ENCODE peak calls at places on chromosomes 5 and 9, in five cellular contexts. G is fibroblast of lung; I is activated naive CD4-positive, alpha-beta T cell treated with Interleukin-2 at 50 U/mL for 16 hours; E is stimulated activated CD4-positive, alpha-beta T cell treated with anti-CD3 and anti-CD28 coated beads, Interleukin-1b, Interleukin-23, amount 100 ng/mL, for 48 hours; S is head of caudate nucleus. B is an unnamed sample.

GRCh38 chr5:86968311-86968753 is 299.4 kb upstream of the RASA1 start:
- DNase-seq in G (peak), I (no peak), E (no peak), S (peak), B (peak)

GRCh38 chr9:89661391-89661949 is 56.7 kb downstream of the GADD45G start:
- DNase-seq in S (no peak), G (peak), E (no peak), I (no peak), B (no peak)

GRCh38 chr5:1111727-1112289 is at the start of gene SLC12A7:
- DNase-seq in E (peak), S (no peak), I (peak), G (peak), B (peak)

GRCh38 chr5:19531374-19531952 is 456.5 kb downstream of the CDH18 start:
- DNase-seq in I (no peak), E (no peak), G (peak), S (no peak), B (peak)

GRCh38 chr5:33146916-33147315 is 293.8 kb upstream of the TARS1 start:
- DNase-seq in E (no peak), S (no peak), I (no peak), G (peak), B (no peak)

GRCh38 chr5:74409166-74409706 is 231.3 kb downstream of the ENC1 start:
- DNase-seq in S (no peak), I (no peak), E (no peak), G (no peak), B (no peak)

GRCh38 chr9:22039258-22039657 is 30.2 kb upstream of the CDKN2B start:
- DNase-seq in G (no peak), I (no peak), S (no peak), E (no peak), B (no peak)

GRCh38 chr9:71286146-71286545 is 164.7 kb upstream of the TRPM3 start:
- DNase-seq in S (no peak), G (no peak), E (no peak), I (no peak), B (no peak)

GRCh38 chr5:138963763-138964371 is 88.7 kb upstream of the LRRTM2 start:
- DNase-seq in G (no peak), I (no peak), E (no peak), S (no peak), B (no peak)

GRCh38 chr9:87156247-87156646 is 208.9 kb upstream of the GAS1 start:
- DNase-seq in S (no peak), E (no peak), I (no peak), G (no peak), B (no peak)

GRCh38 chr9:112360047-112360804 is 19.7 kb upstream of the HSDL2 start:
- DNase-seq in G (peak), S (no peak), E (no peak), I (no peak), B (no peak)

GRCh38 chr9:27505744-27506161 is 18.3 kb upstream of the IFNK start:
- DNase-seq in E (peak), S (no peak), G (peak), I (no peak), B (peak)

GRCh38 chr9:85425153-85425611 is 316.6 kb downstream of the AGTPBP1 start:
- DNase-seq in E (peak), S (peak), I (peak), G (peak), B (peak)

GRCh38 chr5:102788788-102789187 is 33.7 kb downstream of the PAM start:
- DNase-seq in G (no peak), I (no peak), E (no peak), S (no peak), B (no peak)

GRCh38 chr5:51582871-51583384 is 199.7 kb downstream of the ISL1 start:
- DNase-seq in I (no peak), G (no peak), E (no peak), S (no peak), B (no peak)

GRCh38 chr9:108039491-108039890 is 549.9 kb upstream of the KLF4 start:
- DNase-seq in E (no peak), I (no peak), S (no peak), G (no peak), B (no peak)

GRCh38 chr5:102762828-102763227 is 7.7 kb downstream of the PAM start:
- DNase-seq in E (no peak), G (peak), I (no peak), S (no peak), B (no peak)

GRCh38 chr9:127336708-127337352 is 60.1 kb upstream of the SLC2A8 start:
- DNase-seq in S (peak), E (no peak), I (no peak), G (peak), B (peak)

GRCh38 chr5:96093340-96093739 is 131.7 kb upstream of the ELL2 start:
- DNase-seq in G (no peak), S (no peak), I (no peak), E (no peak), B (no peak)

GRCh38 chr5:40121236-40121635 is 558.5 kb upstream of the PTGER4 start:
- DNase-seq in I (no peak), S (no peak), G (no peak), E (no peak), B (no peak)

GRCh38 chr5:429453-430188 is 13.4 kb upstream of the EXOC3 start:
- DNase-seq in I (no peak), E (no peak), G (peak), S (no peak), B (no peak)

GRCh38 chr5:24073097-24073496 is 565.7 kb downstream of the PRDM9 start:
- DNase-seq in G (no peak), I (no peak), S (no peak), E (no peak), B (no peak)

GRCh38 chr9:137199411-137200121 is 975 bp downstream of the TPRN start:
- DNase-seq in S (no peak), G (peak), I (no peak), E (no peak), B (peak)

GRCh38 chr9:94819161-94819677 is 92.7 kb downstream of the AOPEP start:
- DNase-seq in E (no peak), G (no peak), S (peak), I (no peak), B (no peak)

GRCh38 chr5:88085462-88085861 is 183.2 kb downstream of the TMEM161B start:
- DNase-seq in G (peak), I (no peak), E (no peak), S (no peak), B (no peak)

GRCh38 chr5:84430863-84431663 is 46.4 kb upstream of the EDIL3 start:
- DNase-seq in S (no peak), E (no peak), I (no peak), G (no peak), B (no peak)

GRCh38 chr9:18255158-18255629 is 218.8 kb upstream of the ADAMTSL1 start:
- DNase-seq in G (peak), I (peak), S (peak), E (peak), B (peak)

GRCh38 chr9:95084254-95084934 is 233.1 kb downstream of the FANCC start:
- DNase-seq in G (no peak), S (no peak), E (no peak), I (no peak), B (no peak)

GRCh38 chr5:71697967-71698366 is 21.1 kb upstream of the CARTPT start:
- DNase-seq in G (no peak), E (no peak), S (no peak), I (no peak), B (no peak)

GRCh38 chr5:171709930-171710329 is 75.7 kb upstream of the SMIM23 start:
- DNase-seq in S (no peak), E (no peak), I (no peak), G (no peak), B (no peak)

GRCh38 chr5:173198049-173198448 is 37.0 kb downstream of the NKX2-5 start:
- DNase-seq in S (no peak), I (no peak), E (no peak), G (no peak), B (no peak)

B was measured in RKO.